ENCODE peak calls at places on chromosomes 3 and 15, in ten cellular contexts. H is ovary; P is GM20000; Z is pancreas; T is transverse colon; N is fibroblast of the aortic adventitia; F is neural crest cell; A is astrocyte; C is mesothelial cell of epicardium; X is activated CD8-positive, alpha-beta T cell treated with anti-CD3 and anti-CD28 coated beads for 36 hours. M is an unnamed sample.

GRCh38 chr15:39392469-39393047 is 188.3 kb upstream of the THBS1 start:
- DNase-seq in H (no peak), P (no peak), Z (no peak), T (no peak), N (no peak), F (no peak), A (no peak), C (no peak), X (no peak), M (no peak)

GRCh38 chr15:91007266-91007665 is 12.9 kb upstream of the PRC1 start:
- DNase-seq in H (no peak), P (no peak), Z (no peak), T (no peak), N (no peak), F (no peak), A (no peak), C (no peak), X (no peak), M (no peak)

GRCh38 chr3:156449712-156450574 is 105.0 kb downstream of the SSR3 start:
- DNase-seq in H (no peak), P (peak), Z (no peak), T (no peak), N (peak), F (no peak), A (peak), C (no peak), X (peak), M (peak)

GRCh38 chr3:81951106-81951505 is 189.7 kb upstream of the GBE1 start:
- DNase-seq in H (no peak), P (no peak), Z (no peak), T (no peak), N (no peak), F (no peak), A (no peak), C (no peak), X (no peak), M (no peak)

GRCh38 chr3:197000211-197000610 is 29.4 kb downstream of the MELTF start:
- DNase-seq in H (no peak), P (no peak), Z (no peak), T (no peak), N (peak), F (no peak), A (no peak), C (no peak), X (no peak), M (no peak)

GRCh38 chr3:186219211-186219638 is 110.3 kb upstream of the ETV5 start:
- DNase-seq in H (no peak), P (no peak), Z (no peak), T (no peak), N (no peak), F (no peak), A (no peak), C (no peak), X (no peak), M (no peak)

GRCh38 chr3:149618151-149619123 is 39.4 kb downstream of the WWTR1 start:
- DNase-seq in H (no peak), P (no peak), Z (no peak), T (no peak), N (peak), F (no peak), A (peak), C (no peak), X (no peak), M (no peak)

GRCh38 chr3:104903064-104903463 is 463.6 kb upstream of the ALCAM start:
- DNase-seq in H (no peak), P (no peak), Z (no peak), T (no peak), N (no peak), F (no peak), A (no peak), C (no peak), X (no peak), M (no peak)

GRCh38 chr15:40256642-40257235 is 17.9 kb downstream of the PAK6 start:
- DNase-seq in H (peak), P (no peak), Z (no peak), T (no peak), N (no peak), F (no peak), A (peak), C (no peak), X (peak), M (no peak)

GRCh38 chr3:53593611-53594010 is 99.2 kb downstream of the CACNA1D start:
- DNase-seq in H (no peak), P (no peak), Z (no peak), T (no peak), N (no peak), F (no peak), A (no peak), C (no peak), X (no peak), M (no peak)

GRCh38 chr3:185024406-185024805 is 128.5 kb downstream of the C3orf70 start:
- DNase-seq in H (no peak), P (no peak), Z (no peak), T (no peak), N (no peak), F (no peak), A (no peak), C (no peak), X (no peak), M (no peak)

GRCh38 chr15:57100136-57100539 is 181.7 kb downstream of the TCF12 start:
- DNase-seq in H (no peak), P (no peak), Z (no peak), T (no peak), N (no peak), F (no peak), A (no peak), C (no peak), X (no peak), M (no peak)

GRCh38 chr15:89112341-89112971 is 24.2 kb downstream of the ABHD2 start:
- DNase-seq in H (no peak), P (peak), Z (peak), T (peak), N (peak), F (no peak), A (peak), C (no peak), X (no peak), M (peak)

GRCh38 chr3:102471491-102471890 is 36.7 kb downstream of the ZPLD1 start:
- DNase-seq in H (no peak), P (no peak), Z (no peak), T (no peak), N (no peak), F (no peak), A (no peak), C (no peak), X (no peak), M (no peak)

GRCh38 chr15:38531509-38531908 is 33.1 kb downstream of the RASGRP1 start:
- DNase-seq in H (no peak), P (no peak), Z (no peak), T (no peak), N (no peak), F (no peak), A (peak), C (no peak), X (no peak), M (no peak)

GRCh38 chr3:117539729-117540128 is 830.1 kb downstream of the TUSC7 start:
- DNase-seq in H (no peak), P (no peak), Z (no peak), T (no peak), N (no peak), F (no peak), A (no peak), C (no peak), X (no peak), M (no peak)

GRCh38 chr3:41668366-41668765 is 293.5 kb downstream of the ULK4 start:
- DNase-seq in H (no peak), P (no peak), Z (no peak), T (no peak), N (no peak), F (no peak), A (no peak), C (no peak), X (no peak), M (no peak)

GRCh38 chr3:180804871-180805430 is 107.5 kb upstream of the FXR1 start:
- DNase-seq in H (peak), P (no peak), Z (no peak), T (no peak), N (peak), F (peak), A (peak), C (no peak), X (no peak), M (no peak)
- TF ChIP-seq CTCF in H (peak), P (no peak), Z (no peak), T (no peak), N (peak), F (peak), A (peak), C (no peak), X (no peak), M (peak)

GRCh38 chr3:48621461-48621869 is at the start of gene TMEM89:
- DNase-seq in H (no peak), P (no peak), Z (no peak), T (no peak), N (no peak), F (no peak), A (no peak), C (no peak), X (no peak), M (no peak)

GRCh38 chr3:48628277-48629017 is 6.8 kb downstream of the SLC26A6 start:
- DNase-seq in H (no peak), P (no peak), Z (no peak), T (no peak), N (no peak), F (no peak), A (no peak), C (no peak), X (no peak), M (no peak)

GRCh38 chr3:48625600-48625999 is 4.0 kb upstream of the TMEM89 start:
- DNase-seq in H (no peak), P (no peak), Z (no peak), T (no peak), N (no peak), F (no peak), A (no peak), C (no peak), X (no peak), M (no peak)

GRCh38 chr3:48623851-48624547 is 2.4 kb upstream of the TMEM89 start:
- DNase-seq in H (no peak), P (no peak), Z (no peak), T (peak), N (no peak), F (no peak), A (no peak), C (no peak), X (no peak), M (peak)

DNA sequence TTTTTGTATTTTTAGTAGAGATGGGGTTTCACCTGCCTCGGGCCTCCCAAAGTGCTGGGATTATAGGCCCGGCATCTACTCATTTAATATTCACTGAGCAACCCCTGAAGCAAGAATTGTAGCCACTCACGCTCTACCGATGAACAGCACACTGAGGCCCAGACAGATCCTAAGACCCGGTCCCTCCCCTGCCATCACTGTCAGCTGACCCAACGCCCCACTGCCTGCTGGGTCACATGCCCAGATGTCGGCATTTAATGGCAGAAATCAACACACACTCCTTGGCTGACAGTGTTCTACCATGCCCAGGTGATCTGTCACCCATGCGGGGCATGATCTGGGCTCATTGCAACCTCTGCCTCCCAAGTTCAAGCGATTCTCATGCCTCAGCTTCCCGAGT is 3.2 kb upstream of the TMEM89 start:
- DNase-seq in H (no peak), P (no peak), Z (no peak), T (no peak), N (no peak), F (no peak), A (no peak), C (no peak), X (no peak), M (no peak)
- TF ChIP-seq CTCF in H (no peak), P (no peak), Z (no peak), T (no peak), N (no peak), F (no peak), A (no peak), C (no peak), X (no peak), M (no peak)

GRCh38 chr15:79130535-79131130 is 40.1 kb upstream of the RASGRF1 start:
- DNase-seq in H (no peak), P (no peak), Z (no peak), T (no peak), N (no peak), F (no peak), A (no peak), C (no peak), X (no peak), M (no peak)
- TF ChIP-seq CTCF in H (no peak), P (no peak), Z (no peak), T (no peak), N (no peak), F (peak), A (no peak), C (peak), X (no peak), M (peak)

DNA sequence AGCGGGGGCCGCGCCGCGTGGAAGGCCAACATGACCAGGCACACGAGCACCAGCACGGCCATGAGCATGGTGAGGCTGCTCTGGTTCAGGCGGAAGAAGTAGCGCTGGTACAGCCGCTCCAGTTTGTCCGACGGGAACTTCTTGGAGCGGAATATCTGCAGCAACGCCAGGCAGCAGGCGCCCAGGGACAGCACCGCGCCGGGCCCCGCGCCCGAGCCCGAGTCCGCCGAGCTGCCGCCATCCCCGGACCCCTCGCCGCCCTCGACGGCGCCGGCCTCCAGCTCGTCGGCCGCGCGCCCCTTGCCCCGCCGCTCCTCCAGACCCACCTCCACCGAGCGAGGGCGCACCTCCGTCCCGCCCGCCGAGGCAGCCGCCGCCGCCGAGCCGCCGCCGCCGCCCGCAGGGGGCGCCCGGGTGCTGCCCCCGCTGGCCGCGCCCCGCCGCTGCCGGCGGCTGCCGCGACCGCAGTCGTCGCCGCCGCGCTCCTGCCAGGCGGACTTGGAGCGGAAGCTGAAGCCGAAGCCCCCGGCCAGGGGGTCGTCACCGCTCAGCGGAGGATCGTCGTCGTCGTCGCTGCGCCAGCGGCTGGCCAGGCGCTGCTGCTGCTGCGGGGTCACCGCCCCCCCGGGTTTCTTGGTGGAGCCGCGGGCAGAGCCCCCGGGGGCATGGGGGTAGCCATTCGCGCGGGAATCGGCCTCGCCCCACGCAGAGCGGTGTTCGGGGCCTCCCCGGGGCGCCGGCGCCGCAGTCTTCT is 964 bp downstream of the ADCY5 start:
- DNase-seq in H (peak), P (peak), Z (peak), T (peak), N (no peak), F (peak), A (no peak), C (peak), X (peak), M (no peak)
- TF ChIP-seq CTCF in H (peak), P (peak), Z (no peak), T (no peak), N (no peak), F (peak), A (no peak), C (no peak), X (peak), M (no peak)

GRCh38 chr3:47865192-47865591 is 62.3 kb downstream of the DHX30 start:
- DNase-seq in H (no peak), P (no peak), Z (no peak), T (no peak), N (no peak), F (no peak), A (no peak), C (no peak), X (no peak), M (no peak)
- TF ChIP-seq CTCF in H (no peak), P (no peak), Z (no peak), T (no peak), N (no peak), F (no peak), A (no peak), C (no peak), X (no peak), M (no peak)

GRCh38 chr3:16837602-16838001 is 47.2 kb upstream of the PLCL2 start:
- DNase-seq in H (peak), P (no peak), Z (no peak), T (no peak), N (no peak), F (no peak), A (no peak), C (no peak), X (no peak), M (no peak)

GRCh38 chr3:16836505-16837237 is 48.1 kb upstream of the PLCL2 start:
- DNase-seq in H (no peak), P (no peak), Z (no peak), T (no peak), N (peak), F (no peak), A (no peak), C (no peak), X (no peak), M (no peak)

GRCh38 chr3:16834753-16835152 is 50.0 kb upstream of the PLCL2 start:
- DNase-seq in H (no peak), P (no peak), Z (no peak), T (no peak), N (no peak), F (no peak), A (no peak), C (no peak), X (no peak), M (no peak)

GRCh38 chr3:16831846-16832245 is 52.9 kb upstream of the PLCL2 start:
- DNase-seq in H (no peak), P (no peak), Z (no peak), T (no peak), N (no peak), F (no peak), A (no peak), C (no peak), X (no peak), M (no peak)

DNA sequence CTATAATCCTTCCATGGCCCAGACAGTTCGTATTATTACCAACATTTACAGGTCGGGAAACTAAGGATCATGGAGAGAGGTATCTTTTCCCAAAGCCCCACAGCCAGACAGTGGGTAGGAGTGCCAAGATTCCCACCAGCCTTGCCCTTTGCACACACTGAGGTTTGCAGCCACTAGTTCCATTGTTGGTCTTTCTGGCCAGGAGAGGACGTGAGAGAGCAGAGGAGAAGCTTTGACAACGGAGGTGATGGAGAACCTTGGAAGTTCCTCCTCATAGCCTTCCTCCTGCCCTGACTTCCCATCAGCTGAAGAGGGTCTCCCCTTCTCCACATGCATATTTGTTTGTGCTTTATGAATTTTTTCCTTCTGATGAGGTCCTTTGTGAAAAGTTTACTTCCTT is 50.5 kb upstream of the PLCL2 start:
- DNase-seq in H (no peak), P (no peak), Z (no peak), T (no peak), N (no peak), F (no peak), A (no peak), C (no peak), X (no peak), M (no peak)
- TF ChIP-seq CTCF in H (no peak), P (no peak), Z (no peak), T (no peak), N (no peak), F (no peak), A (no peak), C (no peak), X (no peak), M (no peak)

DNA sequence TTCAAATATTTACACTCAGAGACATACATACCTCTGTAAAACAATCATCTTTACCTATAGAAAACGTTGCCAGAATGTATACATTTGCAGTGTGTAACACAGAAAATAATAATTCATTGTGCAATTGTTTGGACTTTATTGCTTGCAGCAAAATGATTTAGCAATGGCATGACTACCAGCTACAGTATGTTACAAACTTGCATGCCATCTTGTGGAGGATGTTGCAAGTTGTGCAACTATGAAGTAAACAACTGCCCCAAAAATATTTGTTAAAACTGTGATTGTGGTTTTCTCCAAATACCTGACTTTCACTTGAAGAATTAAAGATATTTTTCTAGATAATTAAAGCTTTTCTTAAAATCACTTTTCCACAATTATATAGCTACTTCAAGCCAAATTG is 27.1 kb upstream of the C3orf49 start:
- DNase-seq in H (no peak), P (no peak), Z (no peak), T (no peak), N (peak), F (no peak), A (peak), C (no peak), X (no peak), M (no peak)
- TF ChIP-seq CTCF in H (no peak), P (no peak), Z (no peak), T (peak), N (peak), F (peak), A (peak), C (no peak), X (no peak), M (no peak)

M was measured in MM.1S.